ENCODE peak calls at places on chromosomes 2 and 18, in four cellular contexts. F, E, L and B are unnamed samples.

GRCh38 chr2:190455358-190456095 is 47.4 kb downstream of the MFSD6 start:
- DNase-seq in F (no peak), E (no peak), L (no peak), B (no peak)

GRCh38 chr2:200679157-200679934 is 93.5 kb downstream of the AOX1 start:
- DNase-seq in F (no peak), E (no peak), L (no peak), B (no peak)

GRCh38 chr18:44771957-44772917 is 91.5 kb downstream of the SETBP1 start:
- DNase-seq in F (no peak), E (no peak), L (peak), B (no peak)

GRCh38 chr2:159071190-159071915 is 102.9 kb downstream of the TANC1 start:
- DNase-seq in F (no peak), E (no peak), L (no peak), B (no peak)

GRCh38 chr18:63949068-63949737 is at the start of gene HMSD:
- DNase-seq in F (peak), E (peak), L (peak), B (peak)

GRCh38 chr2:85395912-85396475 is 14.2 kb downstream of the CAPG start:
- DNase-seq in F (no peak), E (no peak), L (no peak), B (no peak)

GRCh38 chr18:69617888-69618287 is 217.2 kb downstream of the DOK6 start:
- DNase-seq in F (no peak), E (no peak), L (no peak), B (no peak)

GRCh38 chr2:67626656-67627055 is 229.5 kb downstream of the ETAA1 start:
- DNase-seq in F (no peak), E (no peak), L (no peak), B (no peak)

GRCh38 chr2:97713296-97714083 is at the start of gene ZAP70:
- DNase-seq in F (no peak), E (peak), L (peak), B (no peak)

GRCh38 chr2:67486041-67486796 is 89.1 kb downstream of the ETAA1 start:
- DNase-seq in F (peak), E (no peak), L (peak), B (no peak)

GRCh38 chr2:60318544-60318943 is 234.9 kb downstream of the BCL11A start:
- DNase-seq in F (no peak), E (no peak), L (no peak), B (no peak)

GRCh38 chr2:9781252-9781651 is 62.0 kb upstream of the TAF1B start:
- DNase-seq in F (no peak), E (no peak), L (no peak), B (no peak)

GRCh38 chr2:141641462-141641861 is 489.4 kb downstream of the LRP1B start:
- DNase-seq in F (no peak), E (no peak), L (no peak), B (no peak)

GRCh38 chr2:127662937-127663565 is 12.3 kb downstream of the LIMS2 start:
- DNase-seq in F (no peak), E (no peak), L (no peak), B (no peak)

GRCh38 chr18:31626409-31626808 is 34.7 kb downstream of the TTR start:
- DNase-seq in F (no peak), E (no peak), L (no peak), B (no peak)

GRCh38 chr18:55534547-55534946 is 53.4 kb downstream of the TCF4 start:
- DNase-seq in F (no peak), E (no peak), L (no peak), B (no peak)

GRCh38 chr18:75066936-75067335 is 142.0 kb downstream of the PTGR3 start:
- DNase-seq in F (no peak), E (no peak), L (no peak), B (no peak)

GRCh38 chr18:22490429-22490846 is 72.7 kb upstream of the CTAGE1 start:
- DNase-seq in F (no peak), E (no peak), L (no peak), B (no peak)

GRCh38 chr18:9735238-9735637 is 27.1 kb downstream of the RAB31 start:
- DNase-seq in F (no peak), E (no peak), L (no peak), B (peak)

GRCh38 chr2:122028371-122029102 is 273.1 kb downstream of the TSN start:
- DNase-seq in F (no peak), E (no peak), L (no peak), B (no peak)

GRCh38 chr2:150644298-150645067 is 157.0 kb upstream of the RND3 start:
- DNase-seq in F (no peak), E (no peak), L (peak), B (no peak)

GRCh38 chr2:168639024-168639423 is 163.4 kb upstream of the NOSTRIN start:
- DNase-seq in F (no peak), E (no peak), L (no peak), B (no peak)

GRCh38 chr2:218370410-218371063 is 11.5 kb upstream of the SLC11A1 start:
- DNase-seq in F (no peak), E (no peak), L (peak), B (peak)

GRCh38 chr2:30252723-30253688 is 21.7 kb downstream of the LBH start:
- DNase-seq in F (no peak), E (peak), L (peak), B (no peak)

GRCh38 chr2:22992446-22992845 is 392.5 kb upstream of the KLHL29 start:
- DNase-seq in F (no peak), E (no peak), L (no peak), B (no peak)

GRCh38 chr2:68936889-68937288 is 15.8 kb downstream of the GKN2 start:
- DNase-seq in F (no peak), E (no peak), L (no peak), B (no peak)

GRCh38 chr2:4591261-4591660 is 887.9 kb downstream of the DCDC2C start:
- DNase-seq in F (no peak), E (no peak), L (no peak), B (no peak)

GRCh38 chr18:41922171-41922570 is 32.9 kb upstream of the PIK3C3 start:
- DNase-seq in F (no peak), E (no peak), L (no peak), B (no peak)

GRCh38 chr2:204109681-204110080 is 173.1 kb downstream of the ICOS start:
- DNase-seq in F (no peak), E (no peak), L (no peak), B (peak)

GRCh38 chr2:6957910-6958615 is 40.9 kb downstream of the RNF144A start:
- DNase-seq in F (no peak), E (no peak), L (no peak), B (no peak)

GRCh38 chr2:183740241-183740640 is 616.0 kb downstream of the NUP35 start:
- DNase-seq in F (no peak), E (no peak), L (no peak), B (no peak)

GRCh38 chr2:216714412-216714775 is 19.0 kb upstream of the IGFBP5 start:
- DNase-seq in F (no peak), E (no peak), L (no peak), B (no peak)

GRCh38 chr2:113084249-113085000 is 16.7 kb downstream of the IL1F10 start:
- DNase-seq in F (no peak), E (no peak), L (no peak), B (no peak)

GRCh38 chr2:235803028-235803427 is 309.2 kb downstream of the AGAP1 start:
- DNase-seq in F (no peak), E (no peak), L (no peak), B (no peak)

GRCh38 chr2:105248316-105249070 is 7.0 kb downstream of the GPR45 start:
- DNase-seq in F (no peak), E (no peak), L (no peak), B (no peak)

GRCh38 chr2:98805412-98806265 is 74.7 kb upstream of the MGAT4A start:
- DNase-seq in F (no peak), E (no peak), L (no peak), B (peak)

GRCh38 chr2:118387509-118387908 is 299.2 kb downstream of the INSIG2 start:
- DNase-seq in F (no peak), E (no peak), L (no peak), B (no peak)

GRCh38 chr2:29063646-29064372 is 10.5 kb downstream of the PCARE start:
- DNase-seq in F (no peak), E (no peak), L (no peak), B (no peak)

GRCh38 chr2:95287806-95288205 is 9.3 kb upstream of the KCNIP3 start:
- DNase-seq in F (no peak), E (no peak), L (no peak), B (no peak)